ENCODE peak calls at places on chromosome 10, in five cellular contexts. Y is RKO, S is hypothalamus, B is AG09319, I is RPMI8226. M is an unnamed sample.

GRCh38 chr10:110324805-110325280 is 20.1 kb upstream of the SMNDC1 start:
- DNase-seq in Y (no peak), S (no peak), B (no peak), I (no peak), M (no peak)

GRCh38 chr10:484925-485661 is 204.4 kb downstream of the DIP2C start:
- DNase-seq in Y (no peak), S (no peak), B (no peak), I (peak; percentile 74), M (peak; percentile 40)

GRCh38 chr10:97948822-97949221 is 81.6 kb downstream of the CRTAC1 start:
- DNase-seq in Y (no peak), S (no peak), B (no peak), I (no peak), M (no peak)

GRCh38 chr10:75497997-75498797 is 66.8 kb downstream of the LRMDA start:
- DNase-seq in Y (no peak), S (no peak), B (peak; percentile 70), I (no peak), M (no peak)

GRCh38 chr10:82908096-82908495 is 1033.1 kb downstream of the NRG3 start:
- DNase-seq in Y (no peak), S (no peak), B (no peak), I (no peak), M (no peak)

GRCh38 chr10:96588601-96589419 is 2.0 kb upstream of the TM9SF3 start:
- DNase-seq in Y (peak; percentile 87), S (no peak), B (no peak), I (no peak), M (peak; percentile 52)

GRCh38 chr10:89115876-89116627 is 91.1 kb downstream of the CH25H start:
- DNase-seq in Y (peak; percentile 54), S (no peak), B (no peak), I (no peak), M (peak; percentile 51)

GRCh38 chr10:86139066-86139657 is 227.4 kb downstream of the GRID1 start:
- DNase-seq in Y (no peak), S (no peak), B (no peak), I (peak; percentile 6), M (peak; percentile 53)

GRCh38 chr10:90871279-90871760 is 454 bp upstream of the RPP30 start:
- DNase-seq in Y (peak; percentile 76), S (peak; percentile 15), B (no peak), I (peak; percentile 56), M (peak; percentile 84)

GRCh38 chr10:9229702-9230101 is 1175.2 kb downstream of the GATA3 start:
- DNase-seq in Y (no peak), S (no peak), B (no peak), I (no peak), M (no peak)

GRCh38 chr10:69948261-69948660 is 104.4 kb upstream of the MACROH2A2 start:
- DNase-seq in Y (no peak), S (no peak), B (no peak), I (no peak), M (no peak)

GRCh38 chr10:26486985-26487850 is 49.1 kb downstream of the APBB1IP start:
- DNase-seq in Y (peak; percentile 52), S (no peak), B (peak; percentile 90), I (no peak), M (peak; percentile 97)

GRCh38 chr10:78579586-78579985 is 489.2 kb upstream of the ZMIZ1 start:
- DNase-seq in Y (no peak), S (peak; percentile 62), B (no peak), I (no peak), M (no peak)

GRCh38 chr10:69685802-69686585 is 55.9 kb downstream of the FAM241B start:
- DNase-seq in Y (no peak), S (no peak), B (no peak), I (no peak), M (no peak)

GRCh38 chr10:34031410-34031809 is 696.9 kb upstream of the NRP1 start:
- DNase-seq in Y (no peak), S (no peak), B (peak; percentile 63), I (no peak), M (no peak)

GRCh38 chr10:49207936-49208482 is 19.8 kb upstream of the TMEM273 start:
- DNase-seq in Y (no peak), S (no peak), B (no peak), I (no peak), M (no peak)

GRCh38 chr10:78419481-78420265 is 386.0 kb downstream of the RPS24 start:
- DNase-seq in Y (no peak), S (no peak), B (no peak), I (no peak), M (no peak)

GRCh38 chr10:62380002-62380401 is 5.8 kb downstream of the ZNF365 start:
- DNase-seq in Y (peak; percentile 48), S (no peak), B (no peak), I (no peak), M (peak; percentile 75)

GRCh38 chr10:108566216-108567107 is 1356.8 kb downstream of the XPNPEP1 start:
- DNase-seq in Y (no peak), S (no peak), B (no peak), I (no peak), M (no peak)

GRCh38 chr10:88222878-88223277 is 359.5 kb downstream of the PTEN start:
- DNase-seq in Y (no peak), S (no peak), B (no peak), I (no peak), M (no peak)